ENCODE peak calls at places on chromosomes 6 and 20, in six cellular contexts. One of them, this sample, is unnamed.

GRCh38 chr6:35363293-35363750 is 21.0 kb downstream of the PPARD start:
- DNase-seq in IMR-90: peak; percentile 39
- DNase-seq in WTC11: no peak
- DNase-seq in left ventricle myocardium inferior: no peak
- DNase-seq in foreskin keratinocyte: no peak
- DNase-seq in activated CD8-positive, alpha-beta T cell treated with anti-CD3 and anti-CD28 coated beads for 36 hours: no peak
- DNase-seq in this sample: no peak

GRCh38 chr6:24205020-24205492 is 79.0 kb downstream of the NRSN1 start:
- DNase-seq in IMR-90: peak; percentile 38
- DNase-seq in WTC11: no peak
- DNase-seq in left ventricle myocardium inferior: no peak
- DNase-seq in foreskin keratinocyte: peak; percentile 28
- DNase-seq in activated CD8-positive, alpha-beta T cell treated with anti-CD3 and anti-CD28 coated beads for 36 hours: peak; percentile 37
- DNase-seq in this sample: peak; percentile 14

GRCh38 chr6:95574811-95575210 is 2.5 kb upstream of the MANEA start:
- DNase-seq in IMR-90: peak; percentile 65
- DNase-seq in WTC11: no peak
- DNase-seq in left ventricle myocardium inferior: no peak
- DNase-seq in foreskin keratinocyte: peak; percentile 4
- DNase-seq in activated CD8-positive, alpha-beta T cell treated with anti-CD3 and anti-CD28 coated beads for 36 hours: no peak
- DNase-seq in this sample: no peak

GRCh38 chr6:8070718-8071117 is 6.5 kb upstream of the BLOC1S5 start:
- DNase-seq in IMR-90: no peak
- DNase-seq in WTC11: no peak
- DNase-seq in left ventricle myocardium inferior: no peak
- DNase-seq in foreskin keratinocyte: no peak
- DNase-seq in activated CD8-positive, alpha-beta T cell treated with anti-CD3 and anti-CD28 coated beads for 36 hours: no peak
- DNase-seq in this sample: no peak

GRCh38 chr6:147108256-147108910 is 95.8 kb upstream of the STXBP5 start:
- DNase-seq in IMR-90: no peak
- DNase-seq in WTC11: no peak
- DNase-seq in left ventricle myocardium inferior: no peak
- DNase-seq in foreskin keratinocyte: no peak
- DNase-seq in activated CD8-positive, alpha-beta T cell treated with anti-CD3 and anti-CD28 coated beads for 36 hours: peak; percentile 6
- DNase-seq in this sample: no peak

GRCh38 chr6:3061501-3061941 is 6.8 kb upstream of the RIPK1 start:
- DNase-seq in IMR-90: peak; percentile 84
- DNase-seq in WTC11: no peak
- DNase-seq in left ventricle myocardium inferior: no peak
- DNase-seq in foreskin keratinocyte: peak; percentile 98
- DNase-seq in activated CD8-positive, alpha-beta T cell treated with anti-CD3 and anti-CD28 coated beads for 36 hours: peak; percentile 41
- DNase-seq in this sample: no peak

GRCh38 chr6:25485820-25486559 is 166.0 kb upstream of the SCGN start:
- DNase-seq in IMR-90: no peak
- DNase-seq in WTC11: no peak
- DNase-seq in left ventricle myocardium inferior: peak; percentile 66
- DNase-seq in foreskin keratinocyte: no peak
- DNase-seq in activated CD8-positive, alpha-beta T cell treated with anti-CD3 and anti-CD28 coated beads for 36 hours: no peak
- DNase-seq in this sample: no peak

GRCh38 chr6:29792123-29793035 is 35.2 kb upstream of the HLA-G start:
- DNase-seq in IMR-90: no peak
- DNase-seq in WTC11: peak; percentile 63
- DNase-seq in left ventricle myocardium inferior: peak; percentile 77
- DNase-seq in foreskin keratinocyte: peak; percentile 47
- DNase-seq in activated CD8-positive, alpha-beta T cell treated with anti-CD3 and anti-CD28 coated beads for 36 hours: peak; percentile 72
- DNase-seq in this sample: peak; percentile 76

GRCh38 chr20:6178537-6178936 is 55.7 kb upstream of the FERMT1 start:
- DNase-seq in IMR-90: peak; percentile 51
- DNase-seq in WTC11: no peak
- DNase-seq in left ventricle myocardium inferior: no peak
- DNase-seq in foreskin keratinocyte: peak; percentile 37
- DNase-seq in activated CD8-positive, alpha-beta T cell treated with anti-CD3 and anti-CD28 coated beads for 36 hours: no peak
- DNase-seq in this sample: no peak
- TF ChIP-seq CTCF in IMR-90: peak; percentile 61
- TF ChIP-seq CTCF in WTC11: no peak
- TF ChIP-seq CTCF in left ventricle myocardium inferior: peak; percentile 43
- TF ChIP-seq CTCF in foreskin keratinocyte: peak; percentile 75
- TF ChIP-seq CTCF in activated CD8-positive, alpha-beta T cell treated with anti-CD3 and anti-CD28 coated beads for 36 hours: no peak
- TF ChIP-seq CTCF in this sample: peak; percentile 27

DNA sequence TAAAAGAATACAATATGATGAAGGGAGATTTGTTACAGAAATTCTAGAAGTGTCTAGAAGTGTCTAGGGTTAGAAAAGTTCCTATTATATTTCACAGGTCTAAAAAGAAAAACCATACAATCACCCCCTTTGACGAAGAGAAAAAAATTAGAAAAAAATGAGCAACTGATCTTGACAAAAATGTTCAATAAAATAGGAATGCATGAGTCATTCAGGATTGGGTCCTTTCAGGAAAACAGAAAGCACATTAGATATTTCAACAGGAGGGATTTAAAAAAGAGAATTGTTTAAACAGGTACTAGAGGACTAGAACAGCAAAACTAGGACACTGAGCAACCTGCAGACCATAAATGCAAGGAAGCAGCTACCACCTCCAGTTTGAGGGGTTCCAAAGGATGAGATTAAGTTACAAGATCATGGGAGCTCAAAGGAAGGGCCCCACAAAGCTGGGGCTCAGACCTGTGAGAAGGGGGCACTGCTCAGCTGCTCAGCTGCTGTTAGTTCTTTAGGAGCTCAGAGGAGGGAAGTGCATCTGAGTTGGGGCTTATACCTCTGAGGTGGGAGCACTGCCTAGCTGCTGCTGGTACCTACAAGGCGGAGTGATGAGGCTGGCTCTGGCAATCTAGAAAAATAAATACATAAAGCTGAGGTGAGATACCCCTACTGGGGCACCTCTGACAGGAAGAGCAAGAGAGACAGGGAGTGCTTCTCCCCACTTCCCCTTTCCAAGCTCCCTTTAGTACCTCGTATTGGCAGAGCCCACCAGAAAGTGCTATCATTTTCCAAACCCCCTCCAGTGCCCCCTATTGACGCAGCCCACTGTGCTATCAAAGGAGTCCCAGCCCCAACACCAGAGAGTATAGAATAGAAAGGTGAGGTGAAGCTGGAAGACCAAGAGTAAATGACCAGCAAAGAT is 27.1 kb upstream of the BEND6 start:
- DNase-seq in IMR-90: peak; percentile 34
- DNase-seq in WTC11: peak; percentile 23
- DNase-seq in left ventricle myocardium inferior: no peak
- DNase-seq in foreskin keratinocyte: no peak
- DNase-seq in activated CD8-positive, alpha-beta T cell treated with anti-CD3 and anti-CD28 coated beads for 36 hours: no peak
- DNase-seq in this sample: no peak
- TF ChIP-seq CTCF in IMR-90: no peak
- TF ChIP-seq CTCF in WTC11: no peak
- TF ChIP-seq CTCF in left ventricle myocardium inferior: no peak
- TF ChIP-seq CTCF in foreskin keratinocyte: no peak
- TF ChIP-seq CTCF in activated CD8-positive, alpha-beta T cell treated with anti-CD3 and anti-CD28 coated beads for 36 hours: no peak
- TF ChIP-seq CTCF in this sample: no peak

DNA sequence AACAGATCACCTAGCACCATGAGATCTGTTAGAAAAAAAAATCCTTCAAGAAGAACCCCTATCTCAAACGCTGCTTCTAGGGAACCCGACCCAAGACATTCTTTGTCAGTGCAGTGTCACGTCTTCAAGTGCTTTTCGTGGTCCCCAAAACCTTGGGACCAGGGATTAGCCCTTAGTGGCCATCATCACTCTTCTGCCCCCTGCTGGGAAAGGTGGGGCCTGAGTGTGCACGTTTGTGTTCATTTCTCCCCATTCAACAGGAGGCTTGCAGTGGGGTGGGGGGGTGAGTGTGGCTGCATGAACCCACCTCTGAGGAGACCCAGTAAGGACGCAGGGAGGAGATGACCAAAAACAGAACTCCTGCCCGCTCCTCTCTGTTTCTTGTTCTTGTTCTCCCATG is 218.2 kb upstream of the RNF24 start:
- DNase-seq in IMR-90: no peak
- DNase-seq in WTC11: no peak
- DNase-seq in left ventricle myocardium inferior: no peak
- DNase-seq in foreskin keratinocyte: no peak
- DNase-seq in activated CD8-positive, alpha-beta T cell treated with anti-CD3 and anti-CD28 coated beads for 36 hours: peak; percentile 13
- DNase-seq in this sample: no peak
- TF ChIP-seq CTCF in IMR-90: peak; percentile 15
- TF ChIP-seq CTCF in WTC11: no peak
- TF ChIP-seq CTCF in left ventricle myocardium inferior: no peak
- TF ChIP-seq CTCF in foreskin keratinocyte: no peak
- TF ChIP-seq CTCF in activated CD8-positive, alpha-beta T cell treated with anti-CD3 and anti-CD28 coated beads for 36 hours: no peak
- TF ChIP-seq CTCF in this sample: peak; percentile 24

DNA sequence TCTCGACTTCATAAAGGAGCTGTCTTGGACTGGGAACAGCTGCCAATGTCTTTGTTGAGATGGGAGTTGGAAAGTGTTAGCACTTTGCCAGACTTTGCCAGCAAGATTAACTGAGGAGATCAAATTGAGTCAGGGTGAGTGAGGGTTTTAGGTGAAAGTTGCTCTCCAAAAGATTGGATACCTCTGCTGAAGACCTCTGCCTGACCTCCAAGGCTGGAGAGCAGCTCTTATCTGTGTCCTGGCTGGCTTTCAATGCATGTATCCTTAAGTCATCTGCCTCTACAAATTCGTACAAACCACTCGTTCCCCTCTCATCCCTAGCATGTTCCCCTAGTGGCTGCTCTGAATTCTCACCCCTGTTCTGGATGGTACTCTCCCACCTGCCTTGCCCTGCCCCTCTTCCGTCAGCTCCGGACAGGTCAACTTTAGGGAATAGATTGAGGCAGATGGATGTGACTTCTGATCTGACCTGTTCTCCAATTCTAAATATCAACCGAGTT is at the start of gene EFCAB8:
- DNase-seq in IMR-90: no peak
- DNase-seq in WTC11: no peak
- DNase-seq in left ventricle myocardium inferior: no peak
- DNase-seq in foreskin keratinocyte: no peak
- DNase-seq in activated CD8-positive, alpha-beta T cell treated with anti-CD3 and anti-CD28 coated beads for 36 hours: no peak
- DNase-seq in this sample: no peak
- TF ChIP-seq CTCF in IMR-90: no peak
- TF ChIP-seq CTCF in WTC11: no peak
- TF ChIP-seq CTCF in left ventricle myocardium inferior: no peak
- TF ChIP-seq CTCF in foreskin keratinocyte: peak; percentile 4
- TF ChIP-seq CTCF in activated CD8-positive, alpha-beta T cell treated with anti-CD3 and anti-CD28 coated beads for 36 hours: peak; percentile 17
- TF ChIP-seq CTCF in this sample: no peak

DNA sequence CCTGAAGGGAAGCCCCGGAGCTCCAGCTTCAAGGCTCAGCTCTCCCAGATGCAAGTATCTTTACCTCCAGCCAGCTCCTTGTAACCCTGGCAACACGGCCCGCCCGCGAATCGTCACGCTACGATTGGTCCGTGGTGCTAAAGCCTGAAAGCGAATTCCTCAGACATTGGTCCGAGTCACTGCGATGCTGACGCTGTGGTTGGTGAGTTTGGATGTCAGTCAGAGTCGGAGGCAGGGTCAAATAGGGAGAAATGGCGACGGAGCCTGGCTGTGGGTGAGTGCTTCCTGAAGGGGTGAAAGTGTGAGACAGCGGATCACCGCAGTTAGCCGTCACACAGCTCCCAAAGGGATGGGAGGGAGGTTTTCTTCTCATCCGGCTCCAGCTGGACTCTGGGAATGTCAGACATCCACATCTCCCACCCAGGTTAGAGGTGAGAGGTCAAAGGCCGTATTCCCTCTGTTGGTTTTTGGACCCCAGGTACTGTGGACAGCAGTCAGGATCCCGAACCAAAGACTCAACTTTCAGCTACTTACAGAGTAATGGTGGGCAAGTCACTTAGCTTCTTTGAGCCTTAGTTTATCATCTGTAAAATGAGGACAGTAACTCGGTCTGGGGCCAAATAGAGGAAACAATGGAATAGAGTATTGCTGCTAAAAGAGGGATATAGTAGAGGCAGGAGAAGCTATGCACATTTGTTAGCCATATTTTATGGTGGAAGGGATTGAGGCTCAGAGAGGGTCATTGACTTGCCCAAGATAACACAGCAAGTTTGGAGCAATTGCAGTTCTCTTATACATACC is at the start of gene ZSWIM1:
- DNase-seq in IMR-90: peak; percentile 99
- DNase-seq in WTC11: peak; percentile 100
- DNase-seq in left ventricle myocardium inferior: peak; percentile 100
- DNase-seq in foreskin keratinocyte: peak; percentile 96
- DNase-seq in activated CD8-positive, alpha-beta T cell treated with anti-CD3 and anti-CD28 coated beads for 36 hours: peak; percentile 100
- DNase-seq in this sample: peak; percentile 98
- TF ChIP-seq CTCF in IMR-90: no peak
- TF ChIP-seq CTCF in WTC11: no peak
- TF ChIP-seq CTCF in left ventricle myocardium inferior: no peak
- TF ChIP-seq CTCF in foreskin keratinocyte: no peak
- TF ChIP-seq CTCF in activated CD8-positive, alpha-beta T cell treated with anti-CD3 and anti-CD28 coated beads for 36 hours: no peak
- TF ChIP-seq CTCF in this sample: no peak

DNA sequence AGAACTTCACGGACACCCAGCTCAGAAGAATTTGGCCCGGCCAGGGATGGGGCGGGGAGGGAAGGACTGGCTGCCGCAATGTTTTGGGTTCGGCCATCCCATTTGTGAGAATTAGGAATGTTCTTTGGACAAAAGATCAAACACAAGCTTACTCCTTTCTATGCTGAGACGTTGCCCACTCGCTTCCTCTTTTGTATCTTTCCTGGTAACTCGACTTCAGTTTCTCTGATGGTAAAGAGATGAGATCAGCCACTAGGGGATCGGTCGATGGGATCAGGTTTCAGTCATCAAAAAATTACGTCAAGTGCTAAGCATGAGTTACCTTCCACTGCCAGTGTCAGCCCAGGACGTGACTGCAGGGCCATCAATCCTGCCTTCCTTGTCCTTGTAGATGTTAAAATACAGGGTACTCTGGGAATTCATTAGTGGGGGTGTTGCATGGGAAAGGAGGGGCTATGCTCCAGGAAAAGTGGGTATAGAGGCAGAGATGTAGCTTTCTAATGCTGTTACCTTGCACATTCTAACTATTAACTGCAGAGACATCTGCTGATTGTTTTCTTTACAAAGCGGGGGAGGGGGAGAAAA is 190.2 kb downstream of the TSHZ2 start:
- DNase-seq in IMR-90: peak; percentile 47
- DNase-seq in WTC11: peak; percentile 29
- DNase-seq in left ventricle myocardium inferior: peak; percentile 29
- DNase-seq in foreskin keratinocyte: peak; percentile 83
- DNase-seq in activated CD8-positive, alpha-beta T cell treated with anti-CD3 and anti-CD28 coated beads for 36 hours: peak; percentile 10
- DNase-seq in this sample: peak; percentile 16
- TF ChIP-seq CTCF in IMR-90: peak; percentile 19
- TF ChIP-seq CTCF in WTC11: no peak
- TF ChIP-seq CTCF in left ventricle myocardium inferior: peak; percentile 17
- TF ChIP-seq CTCF in foreskin keratinocyte: peak; percentile 59
- TF ChIP-seq CTCF in activated CD8-positive, alpha-beta T cell treated with anti-CD3 and anti-CD28 coated beads for 36 hours: no peak
- TF ChIP-seq CTCF in this sample: no peak

This sample was measured in GM10248.